ENCODE peak calls at places on chromosomes 5 and 9, in six cellular contexts. One of them, this sample, is unnamed.
A peak's percentile ranks its signal among the peaks of the same experiment; 100 is the strongest.

GRCh38 chr5:14759744-14760547 is 95.4 kb downstream of the OTULIN start:
- DNase-seq in GM19239: no peak
- DNase-seq in EL: no peak
- DNase-seq in NCI-H1417: no peak
- DNase-seq in CD8-positive, alpha-beta T cell: no peak
- DNase-seq in PC-9: no peak
- DNase-seq in this sample: no peak

GRCh38 chr5:170312666-170313065 is 15.1 kb upstream of the LCP2 start:
- DNase-seq in GM19239: no peak
- DNase-seq in EL: peak; percentile 14
- DNase-seq in NCI-H1417: no peak
- DNase-seq in CD8-positive, alpha-beta T cell: no peak
- DNase-seq in PC-9: no peak
- DNase-seq in this sample: no peak

GRCh38 chr5:175557778-175558177 is 79.4 kb downstream of the SFXN1 start:
- DNase-seq in GM19239: no peak
- DNase-seq in EL: no peak
- DNase-seq in NCI-H1417: no peak
- DNase-seq in CD8-positive, alpha-beta T cell: no peak
- DNase-seq in PC-9: no peak
- DNase-seq in this sample: no peak

GRCh38 chr5:119363271-119363670 is 7.5 kb downstream of the TNFAIP8 start:
- DNase-seq in GM19239: no peak
- DNase-seq in EL: no peak
- DNase-seq in NCI-H1417: no peak
- DNase-seq in CD8-positive, alpha-beta T cell: no peak
- DNase-seq in PC-9: no peak
- DNase-seq in this sample: no peak

GRCh38 chr5:177477701-177478477 is 4.5 kb upstream of the DBN1 start:
- DNase-seq in GM19239: no peak
- DNase-seq in EL: no peak
- DNase-seq in NCI-H1417: no peak
- DNase-seq in CD8-positive, alpha-beta T cell: no peak
- DNase-seq in PC-9: peak; percentile 33
- DNase-seq in this sample: no peak

GRCh38 chr5:134127376-134127861 is 12.9 kb downstream of the TCF7 start:
- DNase-seq in GM19239: no peak
- DNase-seq in EL: peak; percentile 40
- DNase-seq in NCI-H1417: no peak
- DNase-seq in CD8-positive, alpha-beta T cell: no peak
- DNase-seq in PC-9: no peak
- DNase-seq in this sample: peak; percentile 54

GRCh38 chr5:14127587-14127986 is 15.6 kb upstream of the TRIO start:
- DNase-seq in GM19239: no peak
- DNase-seq in EL: no peak
- DNase-seq in NCI-H1417: no peak
- DNase-seq in CD8-positive, alpha-beta T cell: no peak
- DNase-seq in PC-9: no peak
- DNase-seq in this sample: no peak

GRCh38 chr9:89463986-89464901 is 33.7 kb downstream of the SEMA4D start:
- DNase-seq in GM19239: peak; percentile 74
- DNase-seq in EL: no peak
- DNase-seq in NCI-H1417: no peak
- DNase-seq in CD8-positive, alpha-beta T cell: peak; percentile 87
- DNase-seq in PC-9: no peak
- DNase-seq in this sample: peak; percentile 79

GRCh38 chr5:31270396-31270795 is 76.9 kb downstream of the CDH6 start:
- DNase-seq in GM19239: no peak
- DNase-seq in EL: peak; percentile 21
- DNase-seq in NCI-H1417: no peak
- DNase-seq in CD8-positive, alpha-beta T cell: no peak
- DNase-seq in PC-9: no peak
- DNase-seq in this sample: no peak

This sample was measured in GM10248.